ENCODE peak calls at places on chromosomes 6 and 20, in seven cellular contexts. R is heart left ventricle, J is RWPE2, X is uterus, H is aorta, U is right cardiac atrium, V is upper lobe of right lung. W is an unnamed sample.

GRCh38 chr20:19928379-19929360 is 88.5 kb upstream of the NAA20 start:
- DNase-seq in R (no peak), J (peak; percentile 93), X (no peak), H (no peak), U (peak; percentile 43), V (peak; percentile 85), W (no peak)

GRCh38 chr6:105170066-105170465 is 9.7 kb downstream of the POPDC3 start:
- DNase-seq in R (no peak), J (no peak), X (no peak), H (no peak), U (no peak), V (no peak), W (no peak)

GRCh38 chr20:25032478-25033183 is 25.3 kb downstream of the ACSS1 start:
- DNase-seq in R (peak; percentile 76), J (no peak), X (peak; percentile 44), H (no peak), U (peak; percentile 87), V (no peak), W (no peak)

GRCh38 chr6:45507156-45507555 is 129.4 kb upstream of the SUPT3H start:
- DNase-seq in R (no peak), J (no peak), X (no peak), H (no peak), U (no peak), V (no peak), W (no peak)

GRCh38 chr6:16608444-16608843 is 152.8 kb downstream of the ATXN1 start:
- DNase-seq in R (no peak), J (no peak), X (no peak), H (no peak), U (no peak), V (no peak), W (no peak)

GRCh38 chr6:142474446-142475289 is 172.9 kb downstream of the ADGRG6 start:
- DNase-seq in R (no peak), J (peak; percentile 65), X (no peak), H (no peak), U (no peak), V (peak; percentile 64), W (peak; percentile 63)

GRCh38 chr20:58696411-58696961 is 3.9 kb downstream of the NPEPL1 start:
- DNase-seq in R (no peak), J (peak; percentile 71), X (no peak), H (peak; percentile 55), U (no peak), V (peak; percentile 58), W (peak; percentile 37)

GRCh38 chr6:162200036-162200435 is 527.5 kb downstream of the PRKN start:
- DNase-seq in R (no peak), J (no peak), X (no peak), H (no peak), U (no peak), V (no peak), W (no peak)

GRCh38 chr20:23116301-23117089 is 30.4 kb upstream of the CD93 start:
- DNase-seq in R (no peak), J (no peak), X (no peak), H (peak; percentile 68), U (peak; percentile 10), V (peak; percentile 40), W (no peak)

GRCh38 chr6:139852484-139853140 is 478.2 kb upstream of the CITED2 start:
- DNase-seq in R (no peak), J (no peak), X (no peak), H (no peak), U (no peak), V (no peak), W (no peak)

GRCh38 chr6:38593419-38593818 is 46.3 kb downstream of the BTBD9 start:
- DNase-seq in R (no peak), J (no peak), X (no peak), H (no peak), U (no peak), V (no peak), W (no peak)

GRCh38 chr20:49846206-49846807 is 33.7 kb downstream of the SLC9A8 start:
- DNase-seq in R (no peak), J (no peak), X (no peak), H (no peak), U (no peak), V (no peak), W (no peak)

GRCh38 chr6:126267621-126268020 is 72.3 kb upstream of the CENPW start:
- DNase-seq in R (no peak), J (no peak), X (peak; percentile 43), H (no peak), U (no peak), V (no peak), W (no peak)

GRCh38 chr6:139482184-139482751 is 107.8 kb upstream of the CITED2 start:
- DNase-seq in R (no peak), J (no peak), X (no peak), H (no peak), U (no peak), V (no peak), W (no peak)

GRCh38 chr6:137218917-137219663 is at the start of gene IFNGR1:
- DNase-seq in R (peak; percentile 98), J (peak; percentile 95), X (peak; percentile 98), H (peak; percentile 100), U (peak; percentile 98), V (peak; percentile 100), W (peak; percentile 93)

GRCh38 chr6:157657754-157658153 is 165.3 kb upstream of the SNX9 start:
- DNase-seq in R (no peak), J (no peak), X (no peak), H (no peak), U (no peak), V (no peak), W (no peak)

GRCh38 chr6:124076336-124077048 is 272.8 kb downstream of the NKAIN2 start:
- DNase-seq in R (no peak), J (no peak), X (no peak), H (no peak), U (no peak), V (no peak), W (no peak)

GRCh38 chr6:139550361-139550760 is 175.9 kb upstream of the CITED2 start:
- DNase-seq in R (no peak), J (no peak), X (no peak), H (no peak), U (no peak), V (no peak), W (no peak)

GRCh38 chr6:43940393-43941087 is 170.5 kb downstream of the VEGFA start:
- DNase-seq in R (no peak), J (no peak), X (peak; percentile 8), H (peak; percentile 58), U (no peak), V (no peak), W (no peak)

GRCh38 chr6:170416959-170417606 is 110.5 kb downstream of the FAM120B start:
- DNase-seq in R (no peak), J (no peak), X (no peak), H (no peak), U (no peak), V (peak; percentile 52), W (no peak)

GRCh38 chr6:107237992-107238660 is 122.8 kb upstream of the BEND3 start:
- DNase-seq in R (no peak), J (no peak), X (no peak), H (no peak), U (no peak), V (no peak), W (no peak)

GRCh38 chr6:33663727-33664449 is 42.8 kb downstream of the ITPR3 start:
- DNase-seq in R (no peak), J (peak; percentile 55), X (no peak), H (no peak), U (no peak), V (no peak), W (no peak)

GRCh38 chr6:38750968-38751615 is 36.0 kb downstream of the DNAH8 start:
- DNase-seq in R (no peak), J (no peak), X (no peak), H (no peak), U (no peak), V (no peak), W (no peak)

GRCh38 chr20:1225729-1226313 is at the start of gene RAD21L1:
- DNase-seq in R (peak; percentile 81), J (peak; percentile 90), X (peak; percentile 73), H (peak; percentile 95), U (peak; percentile 86), V (peak; percentile 89), W (peak; percentile 78)

GRCh38 chr20:9147553-9148024 is 78.7 kb downstream of the PLCB4 start:
- DNase-seq in R (no peak), J (no peak), X (no peak), H (no peak), U (no peak), V (no peak), W (no peak)

GRCh38 chr6:593139-593906 is 63.6 kb downstream of the HUS1B start:
- DNase-seq in R (peak; percentile 51), J (no peak), X (peak; percentile 33), H (no peak), U (peak; percentile 27), V (no peak), W (peak; percentile 77)

GRCh38 chr20:55583036-55583435 is 422.3 kb downstream of the CBLN4 start:
- DNase-seq in R (no peak), J (no peak), X (no peak), H (no peak), U (no peak), V (no peak), W (no peak)

DNA sequence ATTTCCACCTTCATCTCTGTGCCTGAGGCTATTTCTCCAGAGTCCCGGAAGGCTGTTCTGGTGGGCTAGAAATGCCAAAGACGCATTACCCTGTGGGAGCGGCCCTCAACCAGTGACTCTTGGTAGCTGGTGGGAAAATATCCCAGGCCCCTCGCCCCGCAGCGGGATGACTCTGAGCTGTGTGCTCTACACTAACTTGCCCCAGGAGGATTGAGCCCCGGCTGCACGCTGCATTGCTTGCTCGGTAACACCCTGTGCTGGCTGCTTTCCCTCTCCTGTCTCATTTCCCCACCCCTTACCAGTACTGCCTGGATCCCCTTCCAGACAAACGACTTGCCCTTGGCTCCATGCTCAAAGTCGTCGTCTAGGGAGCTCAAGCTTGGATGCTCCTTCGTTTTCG is 411.8 kb upstream of the SULF2 start:
- DNase-seq in R (no peak), J (no peak), X (no peak), H (no peak), U (no peak), V (no peak), W (no peak)
- H3K27ac ChIP-seq in R (no peak overlapping the region), J (no peak overlapping the region), X (no peak overlapping the region), H (no peak overlapping the region), U (no peak overlapping the region), V (no peak overlapping the region), W (no peak overlapping the region)

DNA sequence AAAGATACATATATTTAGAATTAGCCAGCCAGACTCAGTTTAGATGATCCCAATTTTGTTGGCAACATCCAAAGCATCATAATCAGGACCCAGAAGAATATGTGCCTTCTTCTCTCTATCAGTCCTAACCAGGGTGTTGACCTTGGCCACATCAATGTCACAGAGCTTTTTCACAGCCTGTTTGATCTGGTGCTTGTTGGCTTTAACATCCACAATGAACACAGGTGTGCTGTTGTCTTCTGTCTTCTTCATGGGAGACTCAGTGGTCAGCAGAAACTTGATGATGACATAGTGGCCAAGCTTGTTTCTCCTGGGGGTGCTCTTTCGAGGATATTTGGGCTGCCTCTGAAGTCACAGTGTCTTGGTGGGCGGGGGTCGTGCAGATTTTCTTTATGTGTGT is 84.9 kb downstream of the MKKS start:
- DNase-seq in R (no peak), J (no peak), X (no peak), H (no peak), U (no peak), V (no peak), W (no peak)
- H3K27ac ChIP-seq in R (no peak overlapping the region), J (no peak overlapping the region), X (no peak overlapping the region), H (no peak overlapping the region), U (no peak overlapping the region), V (no peak overlapping the region), W (no peak overlapping the region)

GRCh38 chr6:87959083-87959482 is 88.6 kb upstream of the SPACA1 start:
- DNase-seq in R (no peak), J (no peak), X (no peak), H (no peak), U (no peak), V (no peak), W (no peak)
- H3K27ac ChIP-seq in R (no peak overlapping the region), J (no peak overlapping the region), X (no peak overlapping the region), H (no peak overlapping the region), U (no peak overlapping the region), V (no peak overlapping the region), W (no peak overlapping the region)

GRCh38 chr6:42129360-42129676 is 13.1 kb downstream of the C6orf132 start:
- DNase-seq in R (no peak), J (no peak), X (no peak), H (no peak), U (no peak), V (no peak), W (no peak)
- H3K27ac ChIP-seq in R (no peak overlapping the region), J (no peak overlapping the region), X (no peak overlapping the region), H (no peak overlapping the region), U (no peak overlapping the region), V (no peak overlapping the region), W (no peak overlapping the region)